ENCODE peak calls at places on chromosomes 1 and 21, in seven cellular contexts. One of them, this sample, is unnamed.

GRCh38 chr1:74340656-74341055 is 105.5 kb downstream of the TNNI3K start:
- DNase-seq in IMR-90: no peak
- DNase-seq in ovary: no peak
- DNase-seq in endothelial cell of umbilical vein: no peak
- DNase-seq in lower leg skin: no peak
- DNase-seq in A549: no peak
- DNase-seq in transverse colon: no peak
- DNase-seq in this sample: no peak

GRCh38 chr1:117615474-117615873 is 9.6 kb downstream of the TENT5C start:
- DNase-seq in IMR-90: no peak
- DNase-seq in ovary: no peak
- DNase-seq in endothelial cell of umbilical vein: no peak
- DNase-seq in lower leg skin: no peak
- DNase-seq in A549: no peak
- DNase-seq in transverse colon: no peak
- DNase-seq in this sample: no peak

GRCh38 chr1:223887724-223888428 is 42.1 kb upstream of the TP53BP2 start:
- DNase-seq in IMR-90: peak; percentile 99
- DNase-seq in ovary: peak; percentile 35
- DNase-seq in endothelial cell of umbilical vein: peak; percentile 90
- DNase-seq in lower leg skin: no peak
- DNase-seq in A549: peak; percentile 78
- DNase-seq in transverse colon: peak; percentile 11
- DNase-seq in this sample: no peak

GRCh38 chr1:72221811-72222210 is 60.5 kb downstream of the NEGR1 start:
- DNase-seq in IMR-90: no peak
- DNase-seq in ovary: no peak
- DNase-seq in endothelial cell of umbilical vein: no peak
- DNase-seq in lower leg skin: no peak
- DNase-seq in A549: no peak
- DNase-seq in transverse colon: no peak
- DNase-seq in this sample: no peak

GRCh38 chr21:26835027-26835713 is 10.0 kb downstream of the ADAMTS1 start:
- DNase-seq in IMR-90: peak; percentile 85
- DNase-seq in ovary: peak; percentile 72
- DNase-seq in endothelial cell of umbilical vein: no peak
- DNase-seq in lower leg skin: no peak
- DNase-seq in A549: no peak
- DNase-seq in transverse colon: no peak
- DNase-seq in this sample: no peak

GRCh38 chr1:187237542-187237941 is 408.8 kb downstream of the PLA2G4A start:
- DNase-seq in IMR-90: peak; percentile 40
- DNase-seq in ovary: no peak
- DNase-seq in endothelial cell of umbilical vein: no peak
- DNase-seq in lower leg skin: no peak
- DNase-seq in A549: no peak
- DNase-seq in transverse colon: no peak
- DNase-seq in this sample: no peak

GRCh38 chr1:115137191-115137590 is 47.9 kb upstream of the TSPAN2 start:
- DNase-seq in IMR-90: no peak
- DNase-seq in ovary: no peak
- DNase-seq in endothelial cell of umbilical vein: no peak
- DNase-seq in lower leg skin: no peak
- DNase-seq in A549: no peak
- DNase-seq in transverse colon: no peak
- DNase-seq in this sample: no peak

GRCh38 chr1:7315316-7315715 is 455.8 kb upstream of the VAMP3 start:
- DNase-seq in IMR-90: peak; percentile 49
- DNase-seq in ovary: no peak
- DNase-seq in endothelial cell of umbilical vein: no peak
- DNase-seq in lower leg skin: no peak
- DNase-seq in A549: no peak
- DNase-seq in transverse colon: no peak
- DNase-seq in this sample: no peak

GRCh38 chr1:72516826-72517225 is 234.5 kb upstream of the NEGR1 start:
- DNase-seq in IMR-90: no peak
- DNase-seq in ovary: no peak
- DNase-seq in endothelial cell of umbilical vein: no peak
- DNase-seq in lower leg skin: no peak
- DNase-seq in A549: no peak
- DNase-seq in transverse colon: no peak
- DNase-seq in this sample: no peak

GRCh38 chr1:226975259-226975908 is 35.3 kb downstream of the COQ8A start:
- DNase-seq in IMR-90: no peak
- DNase-seq in ovary: no peak
- DNase-seq in endothelial cell of umbilical vein: no peak
- DNase-seq in lower leg skin: no peak
- DNase-seq in A549: no peak
- DNase-seq in transverse colon: no peak
- DNase-seq in this sample: no peak

GRCh38 chr1:65090406-65090805 is 57.6 kb upstream of the AK4 start:
- DNase-seq in IMR-90: no peak
- DNase-seq in ovary: no peak
- DNase-seq in endothelial cell of umbilical vein: no peak
- DNase-seq in lower leg skin: no peak
- DNase-seq in A549: no peak
- DNase-seq in transverse colon: no peak
- DNase-seq in this sample: no peak

GRCh38 chr1:117060441-117061317 is 553 bp downstream of the TTF2 start:
- DNase-seq in IMR-90: peak; percentile 34
- DNase-seq in ovary: no peak
- DNase-seq in endothelial cell of umbilical vein: peak; percentile 40
- DNase-seq in lower leg skin: peak; percentile 30
- DNase-seq in A549: peak; percentile 71
- DNase-seq in transverse colon: peak; percentile 34
- DNase-seq in this sample: no peak

GRCh38 chr1:151815716-151816327 is 10.6 kb upstream of the LINGO4 start:
- DNase-seq in IMR-90: no peak
- DNase-seq in ovary: no peak
- DNase-seq in endothelial cell of umbilical vein: no peak
- DNase-seq in lower leg skin: no peak
- DNase-seq in A549: no peak
- DNase-seq in transverse colon: peak; percentile 48
- DNase-seq in this sample: no peak

GRCh38 chr1:59143824-59144223 is 153.1 kb upstream of the FGGY start:
- DNase-seq in IMR-90: peak; percentile 41
- DNase-seq in ovary: no peak
- DNase-seq in endothelial cell of umbilical vein: peak; percentile 63
- DNase-seq in lower leg skin: no peak
- DNase-seq in A549: no peak
- DNase-seq in transverse colon: no peak
- DNase-seq in this sample: no peak

GRCh38 chr1:58755468-58755872 is 28.4 kb downstream of the JUN start:
- DNase-seq in IMR-90: peak; percentile 100
- DNase-seq in ovary: peak; percentile 68
- DNase-seq in endothelial cell of umbilical vein: peak; percentile 99
- DNase-seq in lower leg skin: peak; percentile 70
- DNase-seq in A549: peak; percentile 41
- DNase-seq in transverse colon: peak; percentile 51
- DNase-seq in this sample: peak; percentile 29

GRCh38 chr21:46622226-46622625 is 13.2 kb upstream of the PRMT2 start:
- DNase-seq in IMR-90: no peak
- DNase-seq in ovary: peak; percentile 53
- DNase-seq in endothelial cell of umbilical vein: peak; percentile 36
- DNase-seq in lower leg skin: no peak
- DNase-seq in A549: no peak
- DNase-seq in transverse colon: peak; percentile 27
- DNase-seq in this sample: no peak

GRCh38 chr1:25802915-25803314 is 2.9 kb downstream of the SELENON start:
- DNase-seq in IMR-90: no peak
- DNase-seq in ovary: no peak
- DNase-seq in endothelial cell of umbilical vein: no peak
- DNase-seq in lower leg skin: no peak
- DNase-seq in A549: no peak
- DNase-seq in transverse colon: no peak
- DNase-seq in this sample: no peak

GRCh38 chr1:86377341-86377740 is 18.8 kb downstream of the ODF2L start:
- DNase-seq in IMR-90: no peak
- DNase-seq in ovary: no peak
- DNase-seq in endothelial cell of umbilical vein: no peak
- DNase-seq in lower leg skin: no peak
- DNase-seq in A549: no peak
- DNase-seq in transverse colon: no peak
- DNase-seq in this sample: no peak

GRCh38 chr21:24594082-24594481 is 1013.2 kb downstream of the MRPL39 start:
- DNase-seq in IMR-90: no peak
- DNase-seq in ovary: no peak
- DNase-seq in endothelial cell of umbilical vein: no peak
- DNase-seq in lower leg skin: no peak
- DNase-seq in A549: no peak
- DNase-seq in transverse colon: no peak
- DNase-seq in this sample: no peak
- TF ChIP-seq POLR2A in IMR-90: no peak
- TF ChIP-seq POLR2A in ovary: no peak
- TF ChIP-seq POLR2A in endothelial cell of umbilical vein: no peak
- TF ChIP-seq POLR2A in lower leg skin: no peak
- TF ChIP-seq POLR2A in A549: no peak
- TF ChIP-seq POLR2A in transverse colon: no peak
- TF ChIP-seq POLR2A in this sample: no peak

GRCh38 chr1:108749081-108749480 is 2.6 kb downstream of the STXBP3 start:
- DNase-seq in IMR-90: no peak
- DNase-seq in ovary: no peak
- DNase-seq in endothelial cell of umbilical vein: no peak
- DNase-seq in lower leg skin: no peak
- DNase-seq in A549: no peak
- DNase-seq in transverse colon: no peak
- DNase-seq in this sample: no peak

GRCh38 chr1:108745980-108746381 is 493 bp upstream of the STXBP3 start:
- DNase-seq in IMR-90: no peak
- DNase-seq in ovary: no peak
- DNase-seq in endothelial cell of umbilical vein: no peak
- DNase-seq in lower leg skin: no peak
- DNase-seq in A549: no peak
- DNase-seq in transverse colon: no peak
- DNase-seq in this sample: no peak

GRCh38 chr1:108746382-108747127 is at the start of gene STXBP3:
- DNase-seq in IMR-90: peak; percentile 98
- DNase-seq in ovary: peak; percentile 99
- DNase-seq in endothelial cell of umbilical vein: peak; percentile 99
- DNase-seq in lower leg skin: peak; percentile 97
- DNase-seq in A549: peak; percentile 73
- DNase-seq in transverse colon: peak; percentile 100
- DNase-seq in this sample: peak; percentile 81

GRCh38 chr1:108747898-108748297 is 1.4 kb downstream of the STXBP3 start:
- DNase-seq in IMR-90: no peak
- DNase-seq in ovary: no peak
- DNase-seq in endothelial cell of umbilical vein: peak; percentile 4
- DNase-seq in lower leg skin: no peak
- DNase-seq in A549: no peak
- DNase-seq in transverse colon: no peak
- DNase-seq in this sample: no peak

DNA sequence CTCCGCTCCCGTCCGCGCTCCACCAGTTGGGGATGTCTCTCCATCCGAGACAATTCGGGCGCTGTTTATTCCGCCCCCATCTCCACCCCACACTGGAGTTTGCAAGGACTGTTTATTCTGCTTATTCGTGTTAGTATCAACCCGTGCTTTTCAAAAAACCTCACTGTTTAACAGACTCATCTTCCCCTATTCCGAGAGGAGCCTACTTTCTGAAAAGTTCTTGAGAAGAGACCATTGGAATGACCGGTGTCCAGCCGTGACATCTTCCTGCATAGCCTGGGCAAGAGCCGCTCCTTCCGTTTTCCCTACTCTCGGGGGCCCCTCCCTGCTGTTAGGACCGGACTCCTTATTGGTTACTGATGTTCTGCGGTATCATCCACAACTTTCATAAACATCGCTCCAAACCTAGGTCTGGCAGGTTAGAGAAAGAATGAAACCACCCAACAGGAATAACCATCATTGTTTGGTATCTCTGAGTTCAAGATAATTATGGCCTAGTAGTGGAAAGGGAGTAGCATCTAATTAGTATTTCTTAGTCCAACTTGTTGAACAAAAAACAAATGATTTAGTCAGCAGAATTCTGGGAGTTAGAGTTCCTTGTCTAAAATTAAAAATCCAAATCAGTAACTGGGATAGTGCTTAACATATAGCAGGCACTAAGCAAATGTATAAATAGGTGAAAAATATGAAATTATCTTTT is 804 bp downstream of the STXBP3 start:
- DNase-seq in IMR-90: peak; percentile 84
- DNase-seq in ovary: peak; percentile 83
- DNase-seq in endothelial cell of umbilical vein: peak; percentile 87
- DNase-seq in lower leg skin: peak; percentile 79
- DNase-seq in A549: peak; percentile 72
- DNase-seq in transverse colon: peak; percentile 84
- DNase-seq in this sample: no peak
- TF ChIP-seq POLR2A in IMR-90: peak; percentile 75
- TF ChIP-seq POLR2A in ovary: peak; percentile 62
- TF ChIP-seq POLR2A in endothelial cell of umbilical vein: no peak
- TF ChIP-seq POLR2A in lower leg skin: no peak
- TF ChIP-seq POLR2A in A549: peak; percentile 37
- TF ChIP-seq POLR2A in transverse colon: no peak
- TF ChIP-seq POLR2A in this sample: no peak

DNA sequence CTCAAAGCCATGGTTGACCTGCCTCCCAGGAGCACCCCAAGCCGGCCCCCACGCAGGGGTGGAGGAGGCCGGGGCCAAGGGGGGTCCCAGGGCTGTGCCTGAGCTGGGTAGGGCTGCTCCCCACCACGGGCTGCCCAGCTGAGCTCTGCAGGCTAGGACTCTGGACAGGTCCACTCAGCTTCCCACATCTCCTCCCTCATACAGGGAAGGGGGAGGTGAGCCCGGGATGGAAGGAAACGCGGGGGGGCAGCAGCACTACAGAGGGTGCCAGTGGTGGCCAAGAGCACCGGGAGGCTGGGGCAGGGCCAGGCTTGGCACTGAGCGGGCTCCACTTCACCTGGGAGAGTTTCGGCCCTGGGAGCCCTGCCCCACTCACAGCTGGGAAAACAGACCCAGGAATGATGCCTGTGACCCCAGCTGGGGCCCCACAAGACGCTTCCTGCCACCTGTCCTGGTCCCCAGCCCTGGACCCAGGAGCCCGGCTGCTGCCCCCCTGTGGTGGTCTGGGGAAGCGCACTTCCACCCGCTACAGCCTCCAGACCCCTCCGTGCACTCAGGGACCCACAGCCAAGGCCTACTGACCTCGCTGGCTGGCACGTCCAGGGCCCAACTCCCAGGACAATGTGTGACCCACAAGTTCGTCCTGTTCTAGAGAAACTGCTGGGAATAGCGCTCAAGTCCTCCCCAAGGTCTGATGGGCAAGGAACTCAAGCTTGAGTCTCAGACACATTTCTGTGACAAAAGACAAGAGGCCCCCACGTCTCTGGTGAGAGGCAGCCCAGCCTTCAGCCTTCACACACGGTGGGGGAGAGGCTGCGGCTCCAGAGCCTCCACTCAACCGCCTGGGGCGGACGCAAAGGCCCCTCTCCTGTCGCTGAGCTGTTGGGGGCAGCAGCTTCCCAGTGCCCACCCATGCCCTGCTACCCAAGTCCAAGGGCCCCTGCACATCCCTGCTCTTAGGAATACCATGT is 3.0 kb downstream of the AURKAIP1 start:
- DNase-seq in IMR-90: peak; percentile 38
- DNase-seq in ovary: peak; percentile 78
- DNase-seq in endothelial cell of umbilical vein: peak; percentile 52
- DNase-seq in lower leg skin: no peak
- DNase-seq in A549: peak; percentile 71
- DNase-seq in transverse colon: peak; percentile 78
- DNase-seq in this sample: peak; percentile 95
- TF ChIP-seq POLR2A in IMR-90: no peak
- TF ChIP-seq POLR2A in ovary: no peak
- TF ChIP-seq POLR2A in endothelial cell of umbilical vein: peak; percentile 43
- TF ChIP-seq POLR2A in lower leg skin: no peak
- TF ChIP-seq POLR2A in A549: no peak
- TF ChIP-seq POLR2A in transverse colon: no peak
- TF ChIP-seq POLR2A in this sample: no peak

GRCh38 chr1:244851546-244852231 is 12.7 kb downstream of the HNRNPU start:
- DNase-seq in IMR-90: no peak
- DNase-seq in ovary: no peak
- DNase-seq in endothelial cell of umbilical vein: no peak
- DNase-seq in lower leg skin: no peak
- DNase-seq in A549: no peak
- DNase-seq in transverse colon: no peak
- DNase-seq in this sample: no peak
- TF ChIP-seq POLR2A in IMR-90: no peak
- TF ChIP-seq POLR2A in ovary: no peak
- TF ChIP-seq POLR2A in endothelial cell of umbilical vein: no peak
- TF ChIP-seq POLR2A in lower leg skin: no peak
- TF ChIP-seq POLR2A in A549: no peak
- TF ChIP-seq POLR2A in transverse colon: no peak
- TF ChIP-seq POLR2A in this sample: peak; percentile 58